ENCODE peak calls at places on chromosomes 11 and 22, in nine cellular contexts. One of them, this sample, is unnamed.

GRCh38 chr11:70423523-70424505 is 25.5 kb downstream of the CTTN start:
- DNase-seq in pancreas: no peak
- DNase-seq in brain microvascular endothelial cell: peak
- DNase-seq in body of pancreas: peak
- DNase-seq in upper lobe of right lung: no peak
- DNase-seq in colonic mucosa: no peak
- DNase-seq in PC-3: peak
- DNase-seq in prostate gland: no peak
- DNase-seq in A549: peak
- DNase-seq in this sample: no peak

GRCh38 chr11:28696591-28696990 is 588.4 kb downstream of the METTL15 start:
- DNase-seq in colonic mucosa: no peak
- DNase-seq in upper lobe of right lung: no peak
- DNase-seq in prostate gland: no peak
- DNase-seq in A549: no peak
- DNase-seq in PC-3: no peak
- DNase-seq in pancreas: no peak
- DNase-seq in brain microvascular endothelial cell: no peak
- DNase-seq in body of pancreas: no peak
- DNase-seq in this sample: no peak

GRCh38 chr22:37113757-37114156 is 4.2 kb upstream of the TMPRSS6 start:
- DNase-seq in colonic mucosa: no peak
- DNase-seq in A549: no peak
- DNase-seq in pancreas: no peak
- DNase-seq in brain microvascular endothelial cell: no peak
- DNase-seq in upper lobe of right lung: no peak
- DNase-seq in body of pancreas: no peak
- DNase-seq in PC-3: no peak
- DNase-seq in prostate gland: no peak
- DNase-seq in this sample: no peak

GRCh38 chr11:1001682-1002081 is 34.8 kb downstream of the MUC6 start:
- DNase-seq in upper lobe of right lung: no peak
- DNase-seq in brain microvascular endothelial cell: no peak
- DNase-seq in pancreas: no peak
- DNase-seq in colonic mucosa: no peak
- DNase-seq in body of pancreas: no peak
- DNase-seq in A549: no peak
- DNase-seq in PC-3: no peak
- DNase-seq in prostate gland: no peak
- DNase-seq in this sample: no peak

GRCh38 chr11:27420722-27421572 is 51.6 kb downstream of the LGR4 start:
- DNase-seq in PC-3: no peak
- DNase-seq in A549: no peak
- DNase-seq in upper lobe of right lung: no peak
- DNase-seq in pancreas: no peak
- DNase-seq in prostate gland: no peak
- DNase-seq in brain microvascular endothelial cell: no peak
- DNase-seq in body of pancreas: no peak
- DNase-seq in colonic mucosa: no peak
- DNase-seq in this sample: no peak

GRCh38 chr11:77057938-77058474 is 8.8 kb upstream of the CAPN5 start:
- DNase-seq in A549: no peak
- DNase-seq in PC-3: no peak
- DNase-seq in prostate gland: no peak
- DNase-seq in pancreas: no peak
- DNase-seq in brain microvascular endothelial cell: no peak
- DNase-seq in upper lobe of right lung: peak
- DNase-seq in colonic mucosa: no peak
- DNase-seq in body of pancreas: no peak
- DNase-seq in this sample: no peak

GRCh38 chr11:105763594-105763993 is 153.7 kb downstream of the GRIA4 start:
- DNase-seq in prostate gland: no peak
- DNase-seq in PC-3: no peak
- DNase-seq in brain microvascular endothelial cell: no peak
- DNase-seq in body of pancreas: no peak
- DNase-seq in A549: no peak
- DNase-seq in pancreas: no peak
- DNase-seq in upper lobe of right lung: no peak
- DNase-seq in colonic mucosa: no peak
- DNase-seq in this sample: no peak

GRCh38 chr11:118612378-118612777 is 5.0 kb downstream of the PHLDB1 start:
- DNase-seq in pancreas: no peak
- DNase-seq in upper lobe of right lung: no peak
- DNase-seq in PC-3: no peak
- DNase-seq in body of pancreas: no peak
- DNase-seq in A549: no peak
- DNase-seq in prostate gland: no peak
- DNase-seq in colonic mucosa: no peak
- DNase-seq in brain microvascular endothelial cell: no peak
- DNase-seq in this sample: peak

GRCh38 chr22:43269325-43270040 is 73.7 kb downstream of the SCUBE1 start:
- DNase-seq in upper lobe of right lung: no peak
- DNase-seq in brain microvascular endothelial cell: no peak
- DNase-seq in PC-3: no peak
- DNase-seq in prostate gland: no peak
- DNase-seq in body of pancreas: no peak
- DNase-seq in colonic mucosa: no peak
- DNase-seq in A549: no peak
- DNase-seq in pancreas: no peak
- DNase-seq in this sample: no peak
- H3K27ac ChIP-seq in upper lobe of right lung: no peak
- H3K27ac ChIP-seq in brain microvascular endothelial cell: no peak
- H3K27ac ChIP-seq in PC-3: no peak
- H3K27ac ChIP-seq in prostate gland: no peak
- H3K27ac ChIP-seq in body of pancreas: no peak
- H3K27ac ChIP-seq in colonic mucosa: no peak
- H3K27ac ChIP-seq in A549: no peak
- H3K27ac ChIP-seq in pancreas: no peak
- H3K27ac ChIP-seq in this sample: no peak

GRCh38 chr11:128824199-128825049 is 42.7 kb downstream of the KCNJ1 start:
- DNase-seq in colonic mucosa: no peak
- DNase-seq in prostate gland: no peak
- DNase-seq in PC-3: no peak
- DNase-seq in body of pancreas: no peak
- DNase-seq in brain microvascular endothelial cell: no peak
- DNase-seq in pancreas: no peak
- DNase-seq in A549: no peak
- DNase-seq in upper lobe of right lung: no peak
- DNase-seq in this sample: no peak
- H3K4me3 ChIP-seq in colonic mucosa: no peak
- H3K4me3 ChIP-seq in prostate gland: no peak
- H3K4me3 ChIP-seq in PC-3: no peak
- H3K4me3 ChIP-seq in body of pancreas: no peak
- H3K4me3 ChIP-seq in brain microvascular endothelial cell: peak
- H3K4me3 ChIP-seq in pancreas: no peak
- H3K4me3 ChIP-seq in A549: no peak
- H3K4me3 ChIP-seq in upper lobe of right lung: peak
- H3K4me3 ChIP-seq in this sample: peak

GRCh38 chr22:44442186-44442465 is 55.9 kb downstream of the RTL6 start:
- DNase-seq in body of pancreas: no peak
- DNase-seq in PC-3: no peak
- DNase-seq in brain microvascular endothelial cell: no peak
- DNase-seq in A549: no peak
- DNase-seq in pancreas: no peak
- DNase-seq in colonic mucosa: no peak
- DNase-seq in prostate gland: no peak
- DNase-seq in upper lobe of right lung: peak
- DNase-seq in this sample: no peak

GRCh38 chr22:44444341-44445306 is 53.4 kb downstream of the RTL6 start:
- DNase-seq in prostate gland: no peak
- DNase-seq in upper lobe of right lung: peak
- DNase-seq in pancreas: no peak
- DNase-seq in brain microvascular endothelial cell: no peak
- DNase-seq in PC-3: no peak
- DNase-seq in body of pancreas: no peak
- DNase-seq in A549: no peak
- DNase-seq in colonic mucosa: no peak
- DNase-seq in this sample: no peak

GRCh38 chr22:44441401-44442185 is 56.4 kb downstream of the RTL6 start:
- DNase-seq in colonic mucosa: no peak
- DNase-seq in PC-3: no peak
- DNase-seq in prostate gland: no peak
- DNase-seq in brain microvascular endothelial cell: no peak
- DNase-seq in A549: no peak
- DNase-seq in pancreas: no peak
- DNase-seq in upper lobe of right lung: peak
- DNase-seq in body of pancreas: no peak
- DNase-seq in this sample: no peak

GRCh38 chr22:44443641-44444235 is 54.3 kb downstream of the RTL6 start:
- DNase-seq in A549: no peak
- DNase-seq in brain microvascular endothelial cell: no peak
- DNase-seq in pancreas: no peak
- DNase-seq in body of pancreas: no peak
- DNase-seq in PC-3: no peak
- DNase-seq in prostate gland: no peak
- DNase-seq in colonic mucosa: no peak
- DNase-seq in upper lobe of right lung: peak
- DNase-seq in this sample: no peak

DNA sequence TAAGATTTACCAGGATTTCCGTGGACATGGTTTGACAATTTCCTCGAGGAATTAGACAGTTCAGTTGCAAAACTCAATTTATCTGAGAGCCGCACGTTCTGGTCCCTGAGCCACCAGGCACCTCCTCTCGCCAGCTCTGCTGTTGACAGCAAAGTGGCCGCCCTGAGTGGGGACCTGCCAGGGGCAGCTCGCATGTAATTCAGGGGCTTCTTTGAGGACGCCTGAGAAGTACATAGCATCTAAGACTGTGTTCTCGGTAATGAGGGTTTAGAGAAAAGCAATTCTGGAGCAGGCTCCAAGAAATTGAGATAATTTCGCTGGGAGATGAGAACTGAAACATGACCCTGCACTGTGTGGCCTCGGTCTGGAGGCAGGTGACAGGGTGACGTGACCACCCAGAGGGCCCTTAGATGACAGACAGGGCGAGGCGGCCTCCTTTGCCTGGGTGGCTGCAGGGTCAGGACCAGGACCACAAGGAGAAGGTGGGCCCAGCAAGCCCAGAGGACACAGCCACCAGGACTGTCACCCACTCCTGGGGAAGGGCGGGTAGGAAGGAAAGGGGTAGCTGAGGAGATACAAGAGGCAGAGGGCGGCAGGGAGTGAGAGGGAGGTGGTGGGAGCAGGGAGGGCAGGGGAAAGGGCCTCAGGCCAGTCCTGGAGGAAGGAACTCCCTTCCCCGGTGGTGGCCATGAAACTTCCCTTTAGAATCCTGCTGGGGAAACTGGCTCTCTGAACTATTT is 55.0 kb downstream of the RTL6 start:
- DNase-seq in upper lobe of right lung: peak
- DNase-seq in pancreas: no peak
- DNase-seq in body of pancreas: no peak
- DNase-seq in brain microvascular endothelial cell: no peak
- DNase-seq in PC-3: no peak
- DNase-seq in A549: no peak
- DNase-seq in prostate gland: no peak
- DNase-seq in colonic mucosa: no peak
- DNase-seq in this sample: no peak
- H3K27ac ChIP-seq in upper lobe of right lung: no peak
- H3K27ac ChIP-seq in pancreas: no peak
- H3K27ac ChIP-seq in body of pancreas: no peak
- H3K27ac ChIP-seq in brain microvascular endothelial cell: no peak
- H3K27ac ChIP-seq in PC-3: no peak
- H3K27ac ChIP-seq in A549: no peak
- H3K27ac ChIP-seq in prostate gland: no peak
- H3K27ac ChIP-seq in colonic mucosa: no peak
- H3K27ac ChIP-seq in this sample: peak

DNA sequence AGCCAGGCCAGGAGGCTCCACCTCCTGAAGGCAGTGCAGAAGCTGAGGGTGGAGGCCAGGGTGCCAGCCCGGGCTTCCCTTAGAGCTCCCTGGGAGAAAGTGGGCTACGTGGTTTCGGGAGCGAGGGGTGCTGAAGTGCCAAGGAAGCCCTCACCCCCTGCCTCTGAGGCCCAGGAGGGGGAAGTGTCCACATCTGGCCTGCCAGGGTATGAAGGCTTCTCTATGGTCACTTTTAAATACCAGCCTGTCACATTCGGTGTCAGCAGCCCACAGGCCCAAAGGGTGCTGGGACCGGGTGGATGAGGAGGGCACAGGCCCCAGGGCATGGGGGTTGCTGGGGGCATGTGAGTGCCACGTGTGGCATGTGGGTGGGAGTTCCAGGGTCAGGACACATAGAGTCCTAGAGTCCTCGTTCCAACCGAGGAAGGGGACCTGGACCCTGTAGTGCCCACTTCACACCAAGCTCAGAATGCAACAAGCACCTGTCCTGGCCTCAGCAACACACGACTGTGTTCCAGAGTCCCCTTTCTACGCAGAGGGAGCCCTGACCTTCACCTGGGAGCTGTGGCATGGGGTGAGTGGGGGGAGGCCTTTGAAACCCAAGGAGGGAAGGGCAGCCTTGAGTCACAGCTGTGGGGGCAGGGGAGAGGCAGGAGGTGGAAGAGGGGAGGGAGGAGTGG is 1.7 kb downstream of the SHISA8 start:
- DNase-seq in brain microvascular endothelial cell: no peak
- DNase-seq in body of pancreas: no peak
- DNase-seq in prostate gland: no peak
- DNase-seq in pancreas: no peak
- DNase-seq in colonic mucosa: no peak
- DNase-seq in A549: no peak
- DNase-seq in PC-3: no peak
- DNase-seq in upper lobe of right lung: no peak
- DNase-seq in this sample: no peak
- H3K4me3 ChIP-seq in brain microvascular endothelial cell: no peak
- H3K4me3 ChIP-seq in body of pancreas: no peak
- H3K4me3 ChIP-seq in prostate gland: no peak
- H3K4me3 ChIP-seq in pancreas: no peak
- H3K4me3 ChIP-seq in colonic mucosa: no peak
- H3K4me3 ChIP-seq in A549: no peak
- H3K4me3 ChIP-seq in PC-3: no peak
- H3K4me3 ChIP-seq in upper lobe of right lung: no peak
- H3K4me3 ChIP-seq in this sample: no peak

DNA sequence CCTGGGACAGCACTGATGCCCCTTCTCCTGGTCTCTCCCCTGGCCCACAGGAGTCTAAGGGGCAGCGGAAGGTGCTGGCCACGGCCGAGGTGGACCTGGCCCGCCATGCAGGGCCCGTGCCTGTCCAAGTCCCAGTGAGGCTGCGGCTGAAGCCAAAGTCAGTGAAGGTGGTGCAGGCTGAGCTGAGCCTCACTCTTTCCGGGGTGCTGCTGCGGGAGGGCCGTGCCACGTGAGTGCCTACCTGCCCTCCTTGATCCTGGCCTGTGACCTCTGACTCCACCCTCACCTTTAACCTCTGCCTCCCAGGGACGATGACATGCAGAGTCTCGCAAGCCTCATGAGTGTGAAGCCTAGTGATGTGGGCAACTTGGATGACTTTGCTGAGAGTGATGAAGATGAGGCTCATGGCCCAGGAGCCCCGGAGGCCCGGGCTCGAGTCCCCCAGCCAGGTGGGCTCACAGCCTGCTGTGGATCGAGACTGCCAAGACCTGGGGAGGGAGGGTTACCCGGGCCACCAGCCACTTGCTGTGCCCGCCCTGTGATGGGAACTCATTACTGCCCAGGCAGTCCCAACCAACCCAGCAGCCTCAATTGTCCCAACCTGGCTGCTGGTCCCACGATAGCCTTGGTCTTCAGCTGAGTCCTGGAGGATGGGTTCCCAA is 4.3 kb downstream of the EHBP1L1 start:
- DNase-seq in pancreas: no peak
- DNase-seq in PC-3: no peak
- DNase-seq in colonic mucosa: no peak
- DNase-seq in upper lobe of right lung: no peak
- DNase-seq in prostate gland: no peak
- DNase-seq in brain microvascular endothelial cell: no peak
- DNase-seq in body of pancreas: no peak
- DNase-seq in A549: no peak
- DNase-seq in this sample: no peak
- H3K27ac ChIP-seq in pancreas: no peak
- H3K27ac ChIP-seq in PC-3: no peak
- H3K27ac ChIP-seq in colonic mucosa: no peak
- H3K27ac ChIP-seq in upper lobe of right lung: no peak
- H3K27ac ChIP-seq in prostate gland: no peak
- H3K27ac ChIP-seq in brain microvascular endothelial cell: no peak
- H3K27ac ChIP-seq in body of pancreas: no peak
- H3K27ac ChIP-seq in A549: no peak
- H3K27ac ChIP-seq in this sample: no peak

This sample was measured in left ventricle myocardium inferior.